ENCODE peak calls at places on chromosomes 5 and 9, in seven cellular contexts. F is psoas muscle, J is pancreas, U is cardiac muscle cell, C is MM.1S, G is fibroblast of lung, W is HCT116. K is an unnamed sample. For H3K36me3, the result is how much of the 10 kb centered on the place peaks cover.

GRCh38 chr9:20623021-20623747 is 885 bp upstream of the MLLT3 start:
- DNase-seq in F (peak), W (no peak), C (peak), J (peak), G (peak), U (peak), K (peak)

GRCh38 chr5:167940911-167941310 is 350.5 kb upstream of the WWC1 start:
- DNase-seq in G (peak), J (no peak), C (no peak), W (no peak), F (no peak), U (no peak), K (no peak)

GRCh38 chr5:107565791-107566536 is 104.8 kb downstream of the EFNA5 start:
- DNase-seq in C (no peak), W (no peak), F (no peak), U (no peak), J (no peak), G (peak), K (no peak)

GRCh38 chr9:129341197-129341990 is 163.3 kb upstream of the IER5L start:
- DNase-seq in W (no peak), G (no peak), C (no peak), J (no peak), U (no peak), F (peak), K (no peak)

GRCh38 chr9:132042324-132042723 is 37.3 kb downstream of the MED27 start:
- DNase-seq in W (peak), F (no peak), U (no peak), J (no peak), C (no peak), G (peak), K (no peak)

GRCh38 chr5:38780950-38781349 is 64.9 kb upstream of the OSMR start:
- DNase-seq in C (no peak), F (peak), G (peak), J (no peak), W (no peak), U (peak), K (no peak)

GRCh38 chr9:114684036-114684435 is 2.0 kb upstream of the TEX48 start:
- DNase-seq in U (no peak), G (no peak), J (no peak), C (no peak), W (no peak), F (no peak), K (no peak)

GRCh38 chr5:14191325-14191724 is 48.2 kb downstream of the TRIO start:
- DNase-seq in U (no peak), J (no peak), W (no peak), G (peak), C (no peak), F (no peak), K (no peak)

GRCh38 chr5:108762660-108763059 is 15.0 kb downstream of the FER start:
- DNase-seq in F (no peak), U (no peak), C (no peak), W (no peak), J (no peak), G (no peak), K (no peak)

GRCh38 chr5:142826741-142827492 is 56.7 kb downstream of the ARHGAP26 start:
- DNase-seq in W (peak), U (no peak), F (no peak), J (no peak), G (peak), C (no peak), K (no peak)

GRCh38 chr5:32233220-32233695 is 59.1 kb upstream of the GOLPH3 start:
- DNase-seq in C (no peak), G (no peak), U (no peak), J (peak), F (no peak), W (no peak), K (no peak)

GRCh38 chr5:173880306-173880985 is 7.7 kb upstream of the CPEB4 start:
- DNase-seq in W (no peak), F (no peak), G (peak), C (no peak), J (no peak), U (no peak), K (no peak)

GRCh38 chr5:150763023-150763793 is 4.4 kb upstream of the DCTN4 start:
- DNase-seq in F (peak), C (no peak), J (peak), W (no peak), U (peak), G (peak), K (no peak)

GRCh38 chr5:122805481-122805880 is 30.6 kb downstream of the SNX2 start:
- DNase-seq in F (no peak), W (no peak), J (no peak), C (no peak), U (no peak), G (peak), K (no peak)

GRCh38 chr5:180142824-180143610 is 66.0 kb downstream of the RASGEF1C start:
- DNase-seq in G (no peak), F (peak), U (no peak), C (no peak), W (no peak), J (no peak), K (no peak)

GRCh38 chr9:134685784-134686183 is 44.2 kb downstream of the COL5A1 start:
- DNase-seq in F (no peak), G (no peak), C (no peak), W (no peak), U (no peak), J (no peak), K (no peak)

GRCh38 chr9:133525677-133526076 is 918 bp upstream of the MYMK start:
- DNase-seq in W (no peak), C (no peak), J (no peak), G (no peak), F (peak), U (no peak), K (no peak)

GRCh38 chr5:142293486-142293885 is 31.3 kb downstream of the SPRY4 start:
- DNase-seq in F (no peak), C (no peak), G (peak), J (no peak), U (no peak), W (no peak), K (no peak)

GRCh38 chr5:181223729-181224389 is 778 bp downstream of the TRIM41 start:
- DNase-seq in J (no peak), W (no peak), G (peak), U (peak), F (peak), C (no peak), K (no peak)

GRCh38 chr5:169921370-169921769 is 58.9 kb downstream of the INSYN2B start:
- DNase-seq in G (peak), W (no peak), F (no peak), U (no peak), C (no peak), J (no peak), K (no peak)

GRCh38 chr5:165139262-165139661 is 1633.8 kb downstream of the MAT2B start:
- DNase-seq in F (no peak), U (no peak), W (no peak), C (no peak), J (no peak), G (no peak), K (no peak)

GRCh38 chr9:134348404-134349155 is 22.3 kb downstream of the RXRA start:
- DNase-seq in U (no peak), W (no peak), F (no peak), G (no peak), J (no peak), C (no peak), K (no peak)

GRCh38 chr5:180090098-180090768 is 18.7 kb upstream of the RNF130 start:
- DNase-seq in J (peak), U (peak), F (peak), C (peak), G (peak), W (peak), K (peak)

GRCh38 chr5:150214289-150214688 is 24.4 kb downstream of the SLC6A7 start:
- DNase-seq in G (peak), F (peak), J (no peak), W (no peak), C (no peak), U (no peak), K (no peak)

GRCh38 chr5:75965292-75965691 is 117.9 kb upstream of the SV2C start:
- DNase-seq in C (peak), W (no peak), G (no peak), J (no peak), F (no peak), U (no peak), K (peak)

GRCh38 chr5:57429513-57430120 is 53.0 kb downstream of the ACTBL2 start:
- DNase-seq in F (no peak), C (no peak), W (no peak), J (no peak), U (no peak), G (no peak), K (no peak)

GRCh38 chr5:14464661-14465060 is 116.9 kb upstream of the OTULINL start:
- DNase-seq in C (no peak), G (no peak), F (no peak), J (no peak), W (no peak), U (no peak), K (no peak)

GRCh38 chr5:83368317-83368716 is 103.2 kb upstream of the VCAN start:
- DNase-seq in C (no peak), J (no peak), U (no peak), G (peak), F (no peak), W (peak), K (peak)

GRCh38 chr9:33167949-33168535 is 906 bp upstream of the B4GALT1 start:
- DNase-seq in G (no peak), J (no peak), C (peak), W (no peak), F (no peak), U (peak), K (no peak)

GRCh38 chr5:1253456-1254105 is 28.4 kb downstream of the SLC6A18 start:
- DNase-seq in C (no peak), W (no peak), U (no peak), F (no peak), J (no peak), G (no peak), K (no peak)

GRCh38 chr9:112145886-112146285 is 29.2 kb downstream of the SUSD1 start:
- DNase-seq in C (no peak), W (no peak), J (no peak), F (no peak), U (no peak), G (peak), K (no peak)

GRCh38 chr5:135140805-135141204 is 106.8 kb upstream of the PITX1 start:
- DNase-seq in G (peak), W (peak), U (no peak), C (no peak), F (peak), J (no peak), K (no peak)

GRCh38 chr5:176620333-176620981 is 9.9 kb downstream of the SNCB start:
- DNase-seq in C (no peak), G (no peak), F (peak), U (no peak), W (no peak), J (no peak), K (no peak)

GRCh38 chr5:30930736-30931135 is 262.8 kb upstream of the CDH6 start:
- DNase-seq in U (no peak), C (no peak), W (no peak), J (no peak), G (peak), F (no peak), K (no peak)

GRCh38 chr5:141870871-141871270 is 7.3 kb downstream of the PCDH1 start:
- DNase-seq in F (no peak), J (no peak), C (no peak), W (no peak), U (no peak), G (no peak), K (no peak)

GRCh38 chr9:23934291-23934690 is 108.3 kb upstream of the ELAVL2 start:
- DNase-seq in W (no peak), G (no peak), F (no peak), U (no peak), C (no peak), J (no peak), K (no peak)
- TF ChIP-seq CTCF in W (no peak), G (no peak), F (no peak), U (no peak), C (no peak), J (no peak), K (no peak)

DNA sequence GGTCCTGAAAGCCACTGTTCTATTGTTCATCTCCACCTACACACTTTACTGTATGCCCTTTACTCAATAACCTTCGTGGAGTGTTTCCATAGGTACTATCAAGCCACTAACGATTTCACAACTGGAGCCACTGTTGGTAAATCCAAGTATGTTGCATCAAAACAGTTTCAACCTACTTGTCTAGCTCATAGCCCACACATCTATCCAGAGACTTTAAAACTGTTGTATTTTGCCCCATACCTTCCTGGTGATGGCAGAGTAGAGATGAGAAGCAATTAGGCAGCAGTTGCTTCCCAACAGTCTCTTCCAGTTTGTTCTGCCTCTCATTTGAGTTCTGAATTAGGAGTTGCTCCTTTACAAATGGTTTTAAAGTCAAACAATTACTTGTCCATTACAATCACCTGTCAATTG is 607 bp downstream of the FAXDC2 start:
- DNase-seq in G (peak), U (no peak), C (no peak), W (no peak), F (no peak), J (no peak), K (no peak)
- H3K4me3 ChIP-seq in G (peak), U (peak), C (no peak), W (no peak), F (peak), J (peak), K (no peak)

DNA sequence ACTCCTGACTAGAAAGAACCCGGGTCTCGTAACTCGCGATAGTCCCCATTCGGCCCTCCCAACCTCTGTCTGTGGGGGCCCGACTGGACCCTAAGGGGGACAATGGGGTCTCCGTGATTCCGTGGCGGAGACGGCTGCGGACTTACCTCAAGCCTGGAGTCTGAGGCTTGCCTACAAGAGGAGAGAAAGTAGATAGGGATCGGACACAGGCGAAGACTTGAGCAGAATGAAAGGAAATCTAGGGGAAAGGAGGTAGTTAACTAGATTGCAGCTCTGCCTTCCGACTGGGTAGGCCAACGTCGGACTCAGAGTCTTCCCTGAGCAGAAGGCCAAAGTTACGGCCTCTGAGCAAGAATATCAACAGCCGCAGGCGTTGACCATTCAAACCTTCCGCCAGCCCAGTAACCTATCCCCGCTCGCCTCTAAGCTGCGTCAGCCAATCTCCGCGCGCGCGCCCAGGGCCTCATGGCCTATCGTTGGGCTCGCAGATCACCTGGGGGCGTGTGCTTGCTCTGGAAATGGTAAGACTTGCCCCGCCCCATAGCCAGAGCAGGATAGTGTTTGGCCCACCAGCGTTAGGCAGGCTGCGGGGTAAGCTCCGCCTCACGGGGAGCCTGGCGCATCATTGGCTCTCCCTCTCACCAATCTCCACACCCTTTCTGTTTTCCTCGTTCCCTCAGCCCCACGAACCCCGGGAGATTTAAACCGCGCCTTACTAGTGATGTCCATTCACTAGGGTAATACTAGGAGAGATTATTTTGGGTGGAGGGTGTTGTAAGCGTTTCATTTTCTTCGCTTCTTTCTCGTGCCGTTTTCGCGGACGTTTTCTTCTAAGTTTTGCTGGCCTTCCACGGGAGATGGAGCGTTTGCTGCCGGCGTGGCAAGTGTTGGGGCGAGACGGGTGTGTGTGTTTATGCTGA is at the start of gene CDC25C:
- DNase-seq in U (peak), W (peak), C (peak), F (peak), J (peak), G (peak), K (peak)
- H3K36me3 ChIP-seq in U (under half), W (under half), C (under half), F (under half), J (under half), G (under half), K (under half)

DNA sequence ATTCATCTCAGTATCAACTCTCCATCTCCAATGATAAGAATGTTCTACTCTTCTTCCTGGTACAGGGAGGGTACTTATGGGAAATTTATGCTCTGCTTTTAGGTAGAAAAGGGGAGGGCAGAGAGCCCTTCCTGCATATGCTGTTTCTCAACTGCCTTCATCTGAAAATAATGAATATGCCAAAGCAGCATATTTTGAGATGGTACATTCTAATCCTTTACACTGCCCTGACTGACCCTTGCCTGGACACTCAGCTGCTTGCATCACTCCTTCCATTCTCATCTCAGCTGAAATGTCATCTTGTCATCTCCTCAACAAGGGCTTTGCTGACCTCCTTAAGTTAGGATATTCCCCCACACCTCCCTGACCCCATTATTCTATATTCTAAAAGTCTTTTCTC is 68.5 kb downstream of the ALDH7A1 start:
- DNase-seq in F (no peak), C (no peak), J (no peak), U (no peak), W (no peak), G (no peak), K (no peak)
- TF ChIP-seq CTCF in F (no peak), C (no peak), J (no peak), U (no peak), W (no peak), G (no peak), K (no peak)